ENCODE peak calls at places on chromosomes 2 and 18, in four cellular contexts. M, R, C and H are unnamed samples. For H3K4me1, the result is how much of the 10 kb centered on the place peaks cover.

GRCh38 chr2:74532222-74532621 is 2.5 kb downstream of the HTRA2 start:
- DNase-seq in M (peak), R (no peak), C (peak), H (no peak)

GRCh38 chr18:40355701-40356100 is 1599.3 kb upstream of the PIK3C3 start:
- DNase-seq in M (peak), R (no peak), C (no peak), H (no peak)

GRCh38 chr18:26703170-26703933 is 155.0 kb upstream of the KCTD1 start:
- DNase-seq in M (no peak), R (no peak), C (no peak), H (no peak)

GRCh38 chr2:215060851-215061541 is 77.4 kb downstream of the ABCA12 start:
- DNase-seq in M (no peak), R (no peak), C (no peak), H (no peak)

GRCh38 chr2:88481937-88482336 is 29.4 kb upstream of the FOXI3 start:
- DNase-seq in M (peak), R (no peak), C (no peak), H (no peak)

GRCh38 chr2:18117592-18117991 is 239.1 kb downstream of the KCNS3 start:
- DNase-seq in M (peak), R (peak), C (no peak), H (peak)

GRCh38 chr2:101396352-101396717 is 9.0 kb upstream of the CREG2 start:
- DNase-seq in M (peak), R (no peak), C (no peak), H (no peak)

GRCh38 chr2:196592912-196593881 is 46.3 kb upstream of the CCDC150 start:
- DNase-seq in M (peak), R (no peak), C (no peak), H (peak)

GRCh38 chr2:36544638-36545338 is 53.2 kb downstream of the FEZ2 start:
- DNase-seq in M (peak), R (no peak), C (no peak), H (no peak)

GRCh38 chr2:209323738-209324137 is 100.1 kb upstream of the MAP2 start:
- DNase-seq in M (no peak), R (no peak), C (no peak), H (no peak)

GRCh38 chr2:197498937-197499593 is 575 bp downstream of the HSPD1 start:
- DNase-seq in M (peak), R (peak), C (peak), H (peak)

GRCh38 chr2:191012845-191013616 is 940 bp downstream of the STAT1 start:
- DNase-seq in M (no peak), R (no peak), C (no peak), H (no peak)

GRCh38 chr2:26727641-26728561 is 35.4 kb downstream of the KCNK3 start:
- DNase-seq in M (no peak), R (peak), C (no peak), H (no peak)

GRCh38 chr2:45857848-45858520 is 206.5 kb downstream of the PRKCE start:
- DNase-seq in M (no peak), R (no peak), C (no peak), H (no peak)
- H3K4me1 ChIP-seq in M (under half), R (under half), C (under half), H (half or more)

GRCh38 chr2:20349457-20350034 is 1.1 kb downstream of the PUM2 start:
- DNase-seq in M (peak), R (no peak), C (no peak), H (no peak)
- H3K4me1 ChIP-seq in M (under half), R (under half), C (half or more), H (half or more)

DNA sequence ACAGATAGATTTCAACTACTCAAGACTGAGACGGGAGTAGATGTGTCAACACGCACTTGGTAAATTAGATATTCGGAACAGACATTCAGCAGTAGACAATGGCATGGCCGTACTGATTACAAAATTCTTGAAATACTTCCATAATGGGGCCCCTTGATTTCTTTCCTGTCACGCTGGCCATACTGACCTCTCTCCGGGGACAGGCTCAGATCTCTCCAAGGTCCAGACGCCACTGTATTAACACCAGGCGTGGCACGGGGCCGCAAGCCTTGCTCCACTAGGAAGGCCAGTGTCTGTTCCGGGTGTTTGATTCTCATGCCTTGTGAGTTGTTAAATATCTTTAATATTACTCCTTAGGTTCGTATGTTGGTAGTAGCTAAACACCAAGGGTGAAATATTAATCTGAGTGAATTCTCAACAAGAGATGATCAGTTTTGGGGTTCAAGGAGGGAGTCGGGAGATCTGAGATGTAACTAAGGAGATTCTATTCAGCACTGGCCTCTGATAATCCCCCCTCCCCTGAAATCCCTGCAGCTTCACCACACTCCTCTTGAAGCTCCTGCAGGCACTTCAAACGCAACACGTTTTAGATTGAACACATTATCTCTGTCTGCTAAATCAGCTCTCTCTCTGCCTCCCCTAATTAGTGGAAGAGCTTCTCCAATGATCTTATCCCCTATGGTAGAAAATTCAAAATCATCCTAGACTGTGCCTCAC is 2.2 kb upstream of the EHD3 start:
- DNase-seq in M (no peak), R (no peak), C (no peak), H (no peak)
- H3K4me1 ChIP-seq in M (under half), R (under half), C (under half), H (under half)

DNA sequence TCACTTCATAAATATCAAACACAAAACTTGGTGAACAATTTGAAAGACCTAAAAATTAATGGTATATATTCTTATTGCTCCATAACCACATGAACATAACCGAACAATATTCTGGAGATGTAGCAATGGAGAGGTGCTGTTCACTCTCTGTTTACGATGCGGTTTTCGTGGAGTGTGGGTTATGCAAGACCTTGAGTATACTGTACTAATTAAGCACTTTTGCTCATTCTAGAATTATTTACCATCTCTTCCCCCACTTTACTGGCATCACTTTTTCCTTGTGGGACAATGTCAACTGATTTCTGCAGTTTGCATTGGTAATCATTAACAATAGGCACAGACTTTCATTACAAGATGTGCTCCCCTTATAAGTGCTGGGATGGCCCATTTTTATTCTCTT is 97.6 kb downstream of the RAPH1 start:
- DNase-seq in M (no peak), R (no peak), C (no peak), H (no peak)
- H3K4me1 ChIP-seq in M (under half), R (under half), C (under half), H (under half)

DNA sequence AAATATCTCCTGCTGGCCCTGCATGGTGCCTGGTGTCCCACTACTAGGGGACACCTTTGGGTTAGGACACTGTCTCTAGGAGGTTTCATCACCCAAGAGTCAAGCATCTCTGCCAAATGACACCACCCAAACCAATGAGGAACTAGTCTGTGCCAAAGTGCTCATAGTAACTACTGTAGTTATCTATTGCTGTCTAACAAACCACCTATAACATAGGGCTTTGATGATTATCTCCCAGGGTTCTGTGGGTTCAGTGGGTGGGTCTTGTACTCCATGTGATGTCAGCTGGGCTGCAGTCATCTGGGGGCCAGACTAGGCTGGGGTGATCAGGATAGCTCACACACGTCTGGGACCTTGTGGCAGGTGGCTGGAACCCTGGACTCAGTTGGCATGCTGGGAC is 59.8 kb downstream of the EPAS1 start:
- DNase-seq in M (no peak), R (no peak), C (no peak), H (no peak)
- H3K4me1 ChIP-seq in M (under half), R (under half), C (under half), H (under half)

GRCh38 chr2:64349143-64349530 is 104.8 kb upstream of the LGALSL start:
- DNase-seq in M (no peak), R (no peak), C (no peak), H (no peak)

GRCh38 chr2:64344999-64345576 is 108.9 kb upstream of the LGALSL start:
- DNase-seq in M (no peak), R (no peak), C (no peak), H (no peak)

GRCh38 chr2:64345998-64346397 is 108.0 kb upstream of the LGALSL start:
- DNase-seq in M (peak), R (no peak), C (no peak), H (no peak)

GRCh38 chr2:64350996-64351395 is 103.0 kb upstream of the LGALSL start:
- DNase-seq in M (no peak), R (no peak), C (no peak), H (no peak)

GRCh38 chr2:64348386-64349142 is 105.4 kb upstream of the LGALSL start:
- DNase-seq in M (peak), R (no peak), C (no peak), H (no peak)
- H3K4me1 ChIP-seq in M (under half), R (under half), C (under half), H (under half)

GRCh38 chr2:28342081-28342967 is 50.3 kb upstream of the FOSL2 start:
- DNase-seq in M (peak), R (peak), C (no peak), H (no peak)
- H3K4me1 ChIP-seq in M (under half), R (under half), C (under half), H (under half)

DNA sequence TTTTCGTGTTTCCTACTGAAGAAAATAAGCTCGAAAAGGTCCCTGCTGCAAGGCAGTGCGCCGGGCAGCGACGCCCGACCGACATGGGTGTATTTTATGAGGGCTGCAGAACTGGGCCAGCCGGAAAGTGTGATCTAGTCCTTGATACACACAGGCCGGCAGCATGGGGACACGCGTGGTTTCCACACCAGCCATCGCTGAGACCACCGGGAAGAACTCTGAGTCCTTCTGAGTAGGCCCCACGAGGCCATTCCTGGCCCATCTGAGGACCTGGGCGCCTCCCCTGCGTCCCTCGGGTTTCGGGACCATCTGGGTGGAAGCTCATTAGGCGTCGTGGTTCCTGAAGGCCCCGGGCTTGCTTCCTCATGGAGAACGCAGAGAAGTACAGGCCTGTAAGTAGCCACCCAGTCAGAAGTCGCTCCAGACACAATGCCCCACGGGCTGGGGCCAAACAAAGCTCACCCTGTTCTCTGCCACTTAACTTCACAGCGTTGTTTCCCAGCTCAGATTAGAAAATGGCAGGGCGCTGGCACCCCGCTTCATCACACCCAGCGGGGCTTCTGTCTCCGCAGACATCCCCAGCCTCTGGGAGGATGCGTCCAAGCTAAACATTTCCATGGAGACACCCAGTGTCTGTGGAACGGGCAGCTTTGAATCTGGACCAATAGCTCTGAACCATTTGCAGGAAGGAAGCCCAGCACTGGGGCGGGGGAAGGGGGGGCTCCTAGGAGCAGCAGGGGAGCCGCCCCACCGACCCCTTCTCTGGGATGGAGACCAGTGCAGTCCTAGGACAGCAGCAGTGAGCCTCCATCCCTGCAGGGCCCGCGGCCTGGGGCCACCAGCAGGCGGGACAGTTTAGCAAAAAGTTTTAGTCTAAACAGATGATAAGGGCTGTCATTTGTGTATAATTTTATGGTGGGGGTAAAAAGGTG is 2.4 kb downstream of the NFATC1 start:
- DNase-seq in M (no peak), R (no peak), C (no peak), H (peak)
- H3K4me1 ChIP-seq in M (under half), R (under half), C (under half), H (under half)

GRCh38 chr2:55013936-55014335 is 36.3 kb downstream of the RTN4 start:
- DNase-seq in M (no peak), R (no peak), C (no peak), H (no peak)
- H3K4me1 ChIP-seq in M (half or more), R (half or more), C (under half), H (under half)

DNA sequence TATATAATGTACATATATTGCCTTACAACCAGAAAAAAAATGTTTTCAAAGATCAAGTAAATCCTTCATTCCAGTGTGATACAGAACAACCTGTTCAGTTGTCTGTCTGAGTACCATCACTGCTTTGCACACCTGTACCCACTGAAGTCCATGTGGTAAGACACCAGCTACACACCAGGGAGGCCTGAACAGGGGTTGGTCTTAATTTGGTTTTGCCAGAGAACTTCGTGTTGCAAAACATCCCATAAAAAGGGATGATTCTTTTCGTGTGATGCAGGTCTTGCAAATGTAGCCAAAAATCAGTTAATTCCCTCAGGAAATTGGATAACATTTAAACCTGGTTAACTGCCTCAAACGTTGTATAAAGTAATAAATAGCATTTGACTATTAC is 73.7 kb upstream of the SLC1A4 start:
- DNase-seq in M (no peak), R (no peak), C (no peak), H (no peak)
- H3K4me1 ChIP-seq in M (under half), R (under half), C (under half), H (under half)